ENCODE peak calls at places on chromosomes 12 and 14, in six cellular contexts. U is A549; X is AG10803; O is neural crest cell; N is stimulated activated naive CD4-positive, alpha-beta T cell; H is A172. T is an unnamed sample.

GRCh38 chr12:75831413-75831812 is 200.2 kb downstream of the PHLDA1 start:
- DNase-seq in U (no peak), X (no peak), O (no peak), N (no peak), H (no peak), T (no peak)

GRCh38 chr14:66923251-66923650 is 266.0 kb upstream of the GARIN2 start:
- DNase-seq in U (no peak), X (no peak), O (no peak), N (no peak), H (no peak), T (no peak)

GRCh38 chr12:132813443-132813842 is 15.2 kb downstream of the GOLGA3 start:
- DNase-seq in U (no peak), X (no peak), O (no peak), N (no peak), H (no peak), T (no peak)

GRCh38 chr14:89013098-89013504 is 188.7 kb downstream of the TTC8 start:
- DNase-seq in U (peak), X (no peak), O (no peak), N (no peak), H (peak), T (no peak)

GRCh38 chr14:85978851-85979250 is 448.9 kb downstream of the FLRT2 start:
- DNase-seq in U (no peak), X (no peak), O (no peak), N (no peak), H (no peak), T (no peak)

GRCh38 chr12:17372508-17372907 is 717.5 kb downstream of the RERGL start:
- DNase-seq in U (no peak), X (no peak), O (no peak), N (no peak), H (no peak), T (no peak)

GRCh38 chr12:113933201-113933786 is 32.8 kb downstream of the RBM19 start:
- DNase-seq in U (no peak), X (peak), O (peak), N (no peak), H (no peak), T (peak)

GRCh38 chr12:84038241-84038640 is 874.4 kb downstream of the SLC6A15 start:
- DNase-seq in U (no peak), X (no peak), O (no peak), N (no peak), H (no peak), T (no peak)

T was measured in myocyte.